ENCODE peak calls at places on chromosome 9, in seven cellular contexts. D, Y, K, V, Z, N and R are unnamed samples.

GRCh38 chr9:81456431-81456970 is 232.8 kb downstream of the TLE1 start:
- DNase-seq in D (no peak), Y (no peak), K (no peak), V (no peak), Z (no peak), N (peak), R (no peak)

GRCh38 chr9:100170556-100170955 is 71.5 kb downstream of the INVS start:
- DNase-seq in D (no peak), Y (no peak), K (no peak), V (no peak), Z (no peak), N (peak), R (no peak)

GRCh38 chr9:98864257-98865180 is 57.0 kb downstream of the GALNT12 start:
- DNase-seq in D (no peak), Y (no peak), K (no peak), V (peak), Z (no peak), N (no peak), R (no peak)

GRCh38 chr9:35790385-35791291 is 753 bp upstream of the NPR2 start:
- DNase-seq in D (peak), Y (peak), K (peak), V (no peak), Z (peak), N (peak), R (peak)

GRCh38 chr9:16100596-16101091 is 547.8 kb downstream of the CCDC171 start:
- DNase-seq in D (peak), Y (no peak), K (peak), V (no peak), Z (no peak), N (no peak), R (no peak)

GRCh38 chr9:16898464-16898863 is 28.0 kb upstream of the BNC2 start:
- DNase-seq in D (no peak), Y (no peak), K (no peak), V (no peak), Z (no peak), N (no peak), R (no peak)

GRCh38 chr9:126667190-126668055 is 53.7 kb downstream of the LMX1B start:
- DNase-seq in D (no peak), Y (no peak), K (no peak), V (no peak), Z (peak), N (no peak), R (no peak)

GRCh38 chr9:68627594-68627993 is 77.4 kb upstream of the PIP5K1B start:
- DNase-seq in D (no peak), Y (no peak), K (no peak), V (no peak), Z (no peak), N (no peak), R (no peak)

GRCh38 chr9:137168575-137168906 is 1.3 kb downstream of the LRRC26 start:
- DNase-seq in D (no peak), Y (no peak), K (no peak), V (no peak), Z (no peak), N (no peak), R (no peak)